ENCODE peak calls at places on chromosomes 11 and 22, in ten cellular contexts. L is tibial nerve, B is transverse colon, K is nephron progenitor cell, I is HCT116, M is AG09309, O is omental fat pad, U is pancreas, X is esophagus squamous epithelium, Z is PC-3. V is an unnamed sample.

GRCh38 chr11:128549256-128549944 is 38.0 kb downstream of the ETS1 start:
- DNase-seq in O (no peak), X (no peak), Z (no peak), U (peak; percentile 21), L (peak; percentile 41), K (no peak), I (no peak), M (no peak), B (peak; percentile 31), V (peak; percentile 93)

GRCh38 chr11:134610116-134610910 is 198.3 kb upstream of the B3GAT1 start:
- DNase-seq in K (no peak), M (no peak), I (no peak), Z (no peak), O (no peak), L (no peak), B (no peak), X (no peak), U (no peak), V (no peak)

GRCh38 chr11:83206221-83206620 is 12.7 kb downstream of the ANKRD42 start:
- DNase-seq in X (no peak), B (no peak), K (no peak), L (no peak), O (no peak), I (no peak), U (no peak), Z (no peak), M (no peak), V (no peak)

GRCh38 chr11:131910491-131911387 is 540.3 kb downstream of the NTM start:
- DNase-seq in B (no peak), O (no peak), M (no peak), K (peak; percentile 69), U (no peak), I (no peak), X (no peak), Z (no peak), L (no peak), V (no peak)

GRCh38 chr22:31344369-31345330 is 1.5 kb downstream of the PATZ1 start:
- DNase-seq in B (peak; percentile 64), K (peak; percentile 20), I (no peak), U (peak; percentile 61), M (no peak), O (no peak), L (peak; percentile 49), Z (peak; percentile 39), X (no peak), V (peak; percentile 19)

GRCh38 chr11:92380882-92381281 is 156.3 kb downstream of the FAT3 start:
- DNase-seq in X (no peak), U (no peak), L (no peak), O (no peak), I (no peak), B (no peak), M (no peak), K (no peak), Z (peak; percentile 34), V (no peak)

GRCh38 chr11:15053201-15053685 is 20.1 kb upstream of the CALCB start:
- DNase-seq in M (no peak), U (no peak), L (no peak), K (no peak), Z (no peak), B (no peak), O (no peak), X (no peak), I (peak; percentile 87), V (no peak)

GRCh38 chr11:47714554-47715081 is 551 bp downstream of the AGBL2 start:
- DNase-seq in I (no peak), O (peak; percentile 25), L (no peak), Z (no peak), K (no peak), B (peak; percentile 18), X (no peak), M (no peak), U (peak; percentile 17), V (no peak)

GRCh38 chr22:17130199-17130598 is 9.0 kb upstream of the TMEM121B start:
- DNase-seq in B (no peak), I (no peak), M (no peak), X (no peak), L (no peak), O (no peak), Z (no peak), U (no peak), K (no peak), V (no peak)

GRCh38 chr11:56700242-56700918 is 1.5 kb downstream of the OR9G1 start:
- DNase-seq in O (no peak), K (no peak), U (no peak), X (no peak), I (no peak), Z (peak; percentile 30), M (no peak), L (no peak), B (no peak), V (no peak)

GRCh38 chr22:20877715-20878114 is 18.9 kb downstream of the SNAP29 start:
- DNase-seq in O (no peak), I (no peak), M (no peak), X (no peak), L (no peak), K (no peak), U (no peak), Z (no peak), B (no peak), V (no peak)

DNA sequence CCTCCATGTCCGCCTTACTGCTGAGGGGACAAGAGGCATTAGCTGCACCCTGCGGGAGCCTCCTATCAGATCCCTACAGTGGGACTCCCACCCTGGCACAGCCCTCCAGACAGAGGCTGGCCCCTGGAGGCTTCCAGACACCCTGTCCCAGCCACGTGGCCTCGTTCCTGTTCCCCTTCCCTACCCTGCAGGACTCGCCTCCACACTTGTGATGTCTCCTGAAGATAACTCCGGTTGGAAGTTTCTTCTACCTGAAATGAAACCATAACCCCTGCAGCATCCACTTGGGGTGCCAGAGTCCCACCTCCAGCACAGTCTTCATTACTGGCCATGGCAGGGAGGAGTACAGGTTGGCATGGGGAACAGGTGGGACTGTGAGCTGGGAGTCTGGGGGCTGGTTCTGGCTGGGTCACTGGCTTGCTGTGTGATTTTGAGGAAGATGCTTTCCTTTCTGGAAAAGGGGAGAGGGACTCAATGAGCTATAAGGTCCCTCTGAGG is 4.9 kb upstream of the SH3BP1 start:
- DNase-seq in I (no peak), X (no peak), B (no peak), M (no peak), Z (no peak), L (no peak), O (no peak), U (no peak), K (peak; percentile 22), V (no peak)
- TF ChIP-seq CTCF in I (no peak), X (no peak), B (no peak), M (peak; percentile 22), Z (peak; percentile 22), L (no peak), O (no peak), U (no peak), K (no peak), V (no peak)

GRCh38 chr11:102451693-102452460 is 688 bp downstream of the TMEM123 start:
- DNase-seq in B (peak; percentile 82), Z (peak; percentile 67), M (no peak), O (peak; percentile 37), X (no peak), K (peak; percentile 70), L (peak; percentile 46), U (peak; percentile 65), I (no peak), V (peak; percentile 66)
- TF ChIP-seq CTCF in B (no peak), Z (peak; percentile 44), M (no peak), O (no peak), X (no peak), K (no peak), L (no peak), U (no peak), I (peak; percentile 14), V (peak; percentile 37)

DNA sequence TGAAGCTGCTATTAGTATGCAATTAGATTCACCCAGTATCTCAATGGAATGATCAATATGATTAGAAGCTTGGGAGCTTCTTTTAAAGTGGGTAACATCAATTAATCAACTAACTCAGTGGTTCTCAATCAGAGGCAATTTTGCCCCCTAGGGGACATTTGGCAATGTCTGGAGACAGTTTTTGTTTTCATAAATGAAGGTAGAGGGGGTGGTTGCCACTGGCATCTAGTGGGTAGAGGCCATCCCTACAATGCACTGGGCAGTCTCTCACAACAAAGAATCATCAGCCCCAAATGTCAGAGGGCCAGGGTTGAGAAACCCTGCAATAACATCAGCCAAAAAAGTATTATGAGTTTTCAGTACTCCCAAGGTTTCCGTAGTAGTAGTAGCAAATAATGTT is 5.9 kb upstream of the AMOTL1 start:
- DNase-seq in U (no peak), O (no peak), B (no peak), L (no peak), X (no peak), K (no peak), I (peak; percentile 34), Z (peak; percentile 88), M (no peak), V (no peak)
- TF ChIP-seq CTCF in U (no peak), O (no peak), B (peak; percentile 4), L (no peak), X (no peak), K (no peak), I (peak; percentile 98), Z (peak; percentile 98), M (peak; percentile 57), V (peak; percentile 50)

GRCh38 chr22:37588540-37589215 is 8.8 kb upstream of the LGALS2 start:
- DNase-seq in I (no peak), K (no peak), B (peak; percentile 76), O (no peak), Z (no peak), L (no peak), M (no peak), X (no peak), U (no peak), V (no peak)

GRCh38 chr22:37599161-37599560 is 9.5 kb upstream of the GGA1 start:
- DNase-seq in B (peak; percentile 78), Z (peak; percentile 8), M (no peak), X (no peak), K (no peak), L (no peak), U (no peak), I (no peak), O (no peak), V (peak; percentile 29)

GRCh38 chr22:37589607-37590006 is 9.7 kb upstream of the LGALS2 start:
- DNase-seq in K (no peak), U (no peak), Z (no peak), M (no peak), X (no peak), O (no peak), I (no peak), L (no peak), B (no peak), V (no peak)

GRCh38 chr22:37591823-37592404 is 12.0 kb upstream of the LGALS2 start:
- DNase-seq in O (no peak), L (no peak), I (no peak), Z (no peak), B (no peak), X (no peak), M (no peak), K (no peak), U (no peak), V (no peak)

DNA sequence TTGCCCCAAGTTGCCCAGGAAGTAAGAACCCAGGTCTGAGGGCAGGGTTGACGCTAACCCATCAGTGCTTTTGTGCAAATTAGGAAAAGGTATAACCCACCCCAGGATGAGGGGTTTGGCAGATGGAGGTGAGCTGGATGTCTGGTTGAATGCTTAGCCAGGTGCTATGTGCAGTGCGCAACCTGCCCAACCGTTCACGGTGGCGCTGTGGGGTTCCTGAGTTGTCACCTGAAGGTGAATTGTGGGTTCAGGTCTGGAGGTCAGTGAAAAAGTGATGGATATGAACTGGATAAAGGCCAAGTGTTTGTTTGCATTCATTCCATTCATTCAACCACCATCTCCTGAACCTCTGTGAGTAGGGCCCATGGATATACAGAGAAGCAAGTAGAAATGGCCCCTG is 14.3 kb upstream of the LGALS2 start:
- DNase-seq in K (no peak), U (no peak), M (no peak), L (no peak), O (no peak), X (no peak), Z (no peak), B (no peak), I (no peak), V (no peak)
- TF ChIP-seq CTCF in K (no peak), U (no peak), M (no peak), L (no peak), O (no peak), X (no peak), Z (peak; percentile 13), B (no peak), I (peak; percentile 35), V (no peak)

V was measured in heart right ventricle.